ENCODE peak calls at places on chromosomes 5 and 9, in four cellular contexts. A, W, S and G are unnamed samples.

GRCh38 chr9:3567988-3568387 is 42.2 kb upstream of the RFX3 start:
- DNase-seq in A (no peak), W (no peak), S (no peak), G (no peak)

GRCh38 chr9:105341784-105342183 is 97.3 kb downstream of the SLC44A1 start:
- DNase-seq in A (peak; percentile 52), W (no peak), S (no peak), G (no peak)

GRCh38 chr9:127212453-127212852 is 52.1 kb upstream of the GARNL3 start:
- DNase-seq in A (no peak), W (no peak), S (no peak), G (no peak)

GRCh38 chr9:74777136-74777879 is 110.4 kb downstream of the TRPM6 start:
- DNase-seq in A (peak; percentile 64), W (peak; percentile 54), S (peak; percentile 79), G (peak; percentile 47)

GRCh38 chr9:114230068-114230467 is 74.7 kb downstream of the COL27A1 start:
- DNase-seq in A (no peak), W (no peak), S (no peak), G (no peak)

GRCh38 chr9:16825971-16826370 is 44.5 kb downstream of the BNC2 start:
- DNase-seq in A (peak; percentile 94), W (no peak), S (no peak), G (peak; percentile 57)

GRCh38 chr9:112173489-112174222 is 1.4 kb downstream of the SUSD1 start:
- DNase-seq in A (no peak), W (no peak), S (no peak), G (no peak)

GRCh38 chr5:120160120-120160895 is 303.8 kb upstream of the PRR16 start:
- DNase-seq in A (peak; percentile 80), W (no peak), S (no peak), G (no peak)

GRCh38 chr5:98793223-98793622 is 19.8 kb downstream of the RGMB start:
- DNase-seq in A (no peak), W (no peak), S (no peak), G (no peak)

GRCh38 chr9:129458663-129459549 is 162.0 kb downstream of the C9orf50 start:
- DNase-seq in A (no peak), W (no peak), S (no peak), G (no peak)

GRCh38 chr5:113447651-113448050 is 12.9 kb upstream of the TSSK1B start:
- DNase-seq in A (no peak), W (no peak), S (peak; percentile 20), G (peak; percentile 11)

GRCh38 chr5:96610747-96611146 is 51.4 kb upstream of the CAST start:
- DNase-seq in A (no peak), W (no peak), S (no peak), G (no peak)

GRCh38 chr5:35672995-35673394 is 55.3 kb downstream of the SPEF2 start:
- DNase-seq in A (peak; percentile 49), W (peak; percentile 34), S (no peak), G (no peak)

GRCh38 chr5:130541617-130542221 is 623.3 kb downstream of the HINT1 start:
- DNase-seq in A (peak; percentile 49), W (no peak), S (no peak), G (no peak)

GRCh38 chr9:111601237-111602018 is 2.0 kb upstream of the PTGR1 start:
- DNase-seq in A (peak; percentile 63), W (no peak), S (peak; percentile 59), G (no peak)

GRCh38 chr5:95471447-95471846 is 80.3 kb downstream of the FAM81B start:
- DNase-seq in A (no peak), W (no peak), S (no peak), G (no peak)

GRCh38 chr5:93163010-93163663 is 417.9 kb downstream of the NR2F1-AS1 start:
- DNase-seq in A (peak; percentile 83), W (no peak), S (peak; percentile 75), G (no peak)

GRCh38 chr9:113221800-113222481 is 597 bp downstream of the SLC31A1 start:
- DNase-seq in A (peak; percentile 15), W (no peak), S (peak; percentile 36), G (peak; percentile 1)

GRCh38 chr9:72427801-72428200 is 62.8 kb upstream of the ZFAND5 start:
- DNase-seq in A (no peak), W (no peak), S (no peak), G (no peak)

GRCh38 chr5:137199201-137199600 is 299.9 kb downstream of the SPOCK1 start:
- DNase-seq in A (no peak), W (no peak), S (no peak), G (no peak)

GRCh38 chr5:1930501-1930879 is 47.8 kb upstream of the IRX4 start:
- DNase-seq in A (no peak), W (no peak), S (peak; percentile 12), G (no peak)

GRCh38 chr5:56269216-56269927 is 36.2 kb upstream of the ANKRD55 start:
- DNase-seq in A (peak; percentile 92), W (peak; percentile 37), S (peak; percentile 53), G (no peak)

GRCh38 chr9:69554945-69555344 is 117.2 kb downstream of the APBA1 start:
- DNase-seq in A (peak; percentile 78), W (no peak), S (peak; percentile 8), G (no peak)

GRCh38 chr9:89786650-89787049 is 181.8 kb downstream of the GADD45G start:
- DNase-seq in A (peak; percentile 45), W (no peak), S (peak; percentile 17), G (no peak)

GRCh38 chr9:36922548-36922947 is 111.5 kb downstream of the PAX5 start:
- DNase-seq in A (no peak), W (no peak), S (no peak), G (no peak)

GRCh38 chr9:131666779-131667178 is 73.1 kb downstream of the RAPGEF1 start:
- DNase-seq in A (no peak), W (no peak), S (no peak), G (no peak)

GRCh38 chr5:6399978-6400910 is 21.9 kb upstream of the MED10 start:
- DNase-seq in A (peak; percentile 3), W (no peak), S (no peak), G (no peak)

GRCh38 chr5:125232779-125233230 is 486.4 kb upstream of the ZNF608 start:
- DNase-seq in A (no peak), W (no peak), S (peak; percentile 30), G (no peak)

GRCh38 chr5:148843510-148844318 is 17.3 kb downstream of the ADRB2 start:
- DNase-seq in A (peak; percentile 61), W (no peak), S (no peak), G (no peak)

GRCh38 chr5:127940854-127941253 is 142.7 kb upstream of the SLC12A2 start:
- DNase-seq in A (no peak), W (no peak), S (no peak), G (no peak)

GRCh38 chr9:116232425-116233159 is 79.0 kb downstream of the PAPPA start:
- DNase-seq in A (peak; percentile 66), W (no peak), S (no peak), G (no peak)

DNA sequence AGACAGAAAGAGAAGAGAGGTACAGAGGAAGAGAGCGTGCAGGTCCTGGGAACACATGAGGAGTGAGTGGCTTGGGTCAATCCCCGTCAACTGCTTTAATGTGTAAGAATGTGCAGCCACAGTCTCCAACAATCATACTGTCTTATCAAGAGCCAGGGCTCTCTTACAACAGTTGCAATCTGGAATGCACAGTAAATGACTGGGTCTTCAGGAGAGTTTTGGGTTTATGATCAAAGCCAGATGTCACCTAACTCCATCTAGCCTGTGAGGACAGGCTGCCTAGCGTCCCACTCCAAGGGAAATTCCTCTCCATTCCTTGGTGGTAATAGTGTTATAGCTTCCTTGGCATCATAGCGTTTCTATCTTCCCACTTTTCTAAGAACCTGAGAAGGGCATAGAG is 75.0 kb upstream of the TRIO start:
- DNase-seq in A (no peak), W (no peak), S (no peak), G (no peak)
- H4K91ac ChIP-seq in A (no peak overlapping the region), W (no peak overlapping the region), S (no peak overlapping the region), G (no peak overlapping the region)

GRCh38 chr5:41796061-41796460 is 74.2 kb downstream of the OXCT1 start:
- DNase-seq in A (no peak), W (no peak), S (no peak), G (no peak)
- H4K91ac ChIP-seq in A (no peak overlapping the region), W (no peak overlapping the region), S (no peak overlapping the region), G (no peak overlapping the region)

GRCh38 chr5:170353011-170353890 is 35.9 kb downstream of the KCNMB1 start:
- DNase-seq in A (peak; percentile 22), W (peak; percentile 62), S (no peak), G (no peak)
- H4K91ac ChIP-seq in A (no peak overlapping the region), W (no peak overlapping the region), S (peak overlapping the region; percentile 45), G (no peak overlapping the region)

DNA sequence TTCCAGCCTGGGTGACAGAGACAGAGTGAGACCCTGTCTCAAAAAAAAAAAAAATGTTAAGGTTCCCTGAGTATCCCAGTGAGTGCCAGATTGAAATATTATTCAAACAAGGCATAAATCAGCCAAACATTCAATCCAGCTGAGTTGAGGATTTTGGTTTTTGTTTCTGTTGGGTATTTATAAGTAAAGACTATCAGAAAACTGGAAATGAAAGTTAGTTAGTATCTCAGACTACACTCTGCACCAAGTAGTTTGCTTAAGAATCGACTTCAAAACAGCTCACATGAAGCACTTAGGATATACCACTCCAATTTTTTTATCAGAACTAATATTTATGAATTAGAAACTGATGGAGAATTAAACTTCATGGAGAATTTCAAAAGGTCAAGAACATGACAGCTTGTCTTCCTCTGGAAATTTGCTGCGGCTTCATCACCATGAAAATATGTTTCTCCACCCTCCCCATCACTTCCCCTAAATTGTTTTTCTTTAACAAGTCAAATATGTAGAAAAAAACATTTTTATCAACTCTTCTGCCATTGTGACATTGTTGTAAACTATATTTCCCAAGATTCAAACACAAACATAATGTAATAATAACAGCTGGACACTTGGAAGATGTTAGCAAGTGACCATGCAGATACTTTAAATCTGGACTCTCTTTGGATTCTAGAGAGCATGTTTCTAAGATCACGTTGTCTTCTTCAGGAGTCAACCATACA is 110.0 kb upstream of the PTGER4 start:
- DNase-seq in A (no peak), W (no peak), S (no peak), G (no peak)
- H4K91ac ChIP-seq in A (no peak overlapping the region), W (no peak overlapping the region), S (no peak overlapping the region), G (no peak overlapping the region)

GRCh38 chr5:57441557-57441956 is 41.1 kb downstream of the ACTBL2 start:
- DNase-seq in A (peak; percentile 89), W (no peak), S (no peak), G (no peak)
- H4K91ac ChIP-seq in A (peak overlapping the region; percentile 55), W (no peak overlapping the region), S (no peak overlapping the region), G (no peak overlapping the region)